ENCODE peak calls at places on chromosomes 5 and 9, in five cellular contexts. J, L, X, T and P are unnamed samples.

GRCh38 chr5:174052636-174053035 is 7.1 kb downstream of the NSG2 start:
- DNase-seq in J (no peak), L (no peak), X (no peak), T (no peak), P (no peak)

GRCh38 chr5:74367931-74368330 is 272.6 kb downstream of the ENC1 start:
- DNase-seq in J (no peak), L (no peak), X (no peak), T (no peak), P (peak)

GRCh38 chr9:124218438-124219289 is 39.1 kb upstream of the NEK6 start:
- DNase-seq in J (peak), L (peak), X (peak), T (peak), P (peak)

GRCh38 chr5:33753704-33754103 is 138.1 kb downstream of the ADAMTS12 start:
- DNase-seq in J (no peak), L (no peak), X (no peak), T (no peak), P (no peak)

GRCh38 chr9:126292736-126293521 is 33.7 kb upstream of the MVB12B start:
- DNase-seq in J (no peak), L (no peak), X (no peak), T (no peak), P (no peak)

GRCh38 chr9:91166796-91167366 is 194.8 kb downstream of the AUH start:
- DNase-seq in J (no peak), L (no peak), X (no peak), T (no peak), P (no peak)

GRCh38 chr9:3088166-3088702 is 244.3 kb upstream of the PUM3 start:
- DNase-seq in J (no peak), L (no peak), X (no peak), T (no peak), P (peak)

GRCh38 chr9:135819905-135820304 is 87.4 kb downstream of the CAMSAP1 start:
- DNase-seq in J (no peak), L (no peak), X (no peak), T (no peak), P (no peak)

GRCh38 chr5:179823937-179824744 is 3.4 kb downstream of the SQSTM1 start:
- DNase-seq in J (no peak), L (no peak), X (no peak), T (no peak), P (peak)
- H3K4me3 ChIP-seq in J (no peak), L (no peak), X (no peak), T (peak), P (no peak)

GRCh38 chr9:84238652-84239051 is 101.9 kb downstream of the SLC28A3 start:
- DNase-seq in J (no peak), L (peak), X (peak), T (no peak), P (no peak)
- H3K27ac ChIP-seq in J (no peak), L (no peak), X (no peak), T (no peak), P (no peak)

DNA sequence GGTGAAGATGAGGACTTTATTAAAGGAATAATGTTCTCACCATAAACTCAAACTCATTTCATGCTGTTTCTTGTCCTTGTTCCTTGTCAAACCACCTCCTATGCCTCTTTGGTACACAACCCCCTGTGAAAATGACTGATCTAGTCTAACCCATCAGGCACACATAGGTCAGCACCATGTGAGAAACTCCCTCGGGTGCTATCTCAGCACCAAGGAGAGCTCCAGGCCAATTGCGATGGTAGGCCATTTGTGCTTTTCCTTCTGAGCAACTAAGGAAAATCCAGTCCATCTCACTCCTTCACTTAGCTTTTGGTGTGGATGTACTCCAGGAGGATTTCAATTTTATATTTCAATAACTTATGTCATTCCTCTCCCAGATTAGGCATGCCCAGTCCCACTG is 199.8 kb downstream of the ZNF608 start:
- DNase-seq in J (peak), L (peak), X (peak), T (no peak), P (no peak)
- H3K4me3 ChIP-seq in J (no peak), L (no peak), X (no peak), T (no peak), P (no peak)

GRCh38 chr5:116837876-116838568 is 263.4 kb upstream of the SEMA6A start:
- DNase-seq in J (no peak), L (no peak), X (peak), T (no peak), P (no peak)
- H3K27ac ChIP-seq in J (no peak), L (no peak), X (no peak), T (no peak), P (no peak)

DNA sequence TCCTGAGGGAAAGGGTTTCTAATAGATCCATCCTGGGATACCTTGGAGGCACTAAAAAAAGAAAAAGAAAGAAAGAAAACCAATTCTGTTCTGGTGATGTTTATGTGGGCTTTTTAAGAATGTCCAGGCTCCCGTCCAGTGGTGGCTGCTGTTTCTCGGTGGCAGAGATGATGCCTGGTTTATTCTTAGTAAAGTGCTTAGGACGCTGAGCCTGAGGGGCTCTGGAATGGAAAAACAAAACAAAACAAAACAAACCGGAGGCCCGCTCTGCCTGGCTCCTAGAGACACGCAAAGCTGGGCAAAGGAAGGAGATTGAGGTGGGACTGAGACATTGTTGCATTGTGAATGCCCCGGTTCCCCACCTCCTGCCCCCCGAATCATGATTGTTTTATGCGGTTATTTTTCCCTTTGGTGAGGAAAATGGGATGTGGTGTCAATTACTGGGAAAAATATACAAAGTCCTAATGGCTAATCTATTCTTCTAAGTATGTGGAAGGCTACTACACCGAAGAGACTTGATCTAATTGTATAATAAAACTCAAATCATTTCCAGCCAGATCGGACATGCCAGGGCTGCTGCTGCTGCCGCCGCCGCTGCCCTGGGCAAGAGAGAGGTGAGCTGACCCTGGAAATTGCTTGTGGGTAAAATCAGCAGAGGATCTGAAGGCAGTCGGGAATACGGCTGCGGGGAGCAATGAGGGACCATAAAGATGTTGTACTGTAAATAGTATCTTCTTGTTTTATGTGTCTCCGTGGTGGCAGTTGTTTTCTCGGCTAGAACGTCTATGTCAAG is 644.9 kb downstream of the CCDC171 start:
- DNase-seq in J (no peak), L (peak), X (no peak), T (no peak), P (no peak)
- H3K4me3 ChIP-seq in J (no peak), L (no peak), X (no peak), T (no peak), P (no peak)

DNA sequence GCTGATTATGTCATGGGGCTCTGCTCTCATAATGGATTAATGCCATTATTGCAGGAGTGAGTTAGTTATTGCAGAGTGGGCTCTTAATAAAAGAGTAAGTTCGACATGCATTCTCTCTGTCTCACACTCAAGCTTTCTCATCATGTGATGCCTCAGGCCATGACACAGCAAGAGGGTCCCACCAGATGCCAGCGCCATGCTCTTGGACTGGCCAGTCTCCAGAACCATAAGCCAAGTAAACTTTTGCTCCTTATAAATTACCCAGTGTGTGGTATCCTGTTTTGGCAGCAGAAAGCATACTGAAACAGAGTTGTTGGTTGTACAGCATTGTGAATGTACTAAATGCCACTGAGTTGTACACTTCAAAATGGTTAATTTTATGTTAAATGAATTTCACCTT is 138.1 kb downstream of the MYO10 start:
- DNase-seq in J (no peak), L (no peak), X (no peak), T (no peak), P (no peak)
- H3K27ac ChIP-seq in J (no peak), L (no peak), X (no peak), T (no peak), P (no peak)